ENCODE peak calls at places on chromosome 16, in ten cellular contexts. G is uterus, R is stomach, B is A549, M is adrenal gland, W is vagina, F is lower leg skin, J is sigmoid colon, X is IMR-90, N is ovary. I is an unnamed sample.

GRCh38 chr16:10752843-10753523 is 9.3 kb downstream of the NUBP1 start:
- DNase-seq in B (no peak), G (no peak), X (no peak), J (no peak), M (peak; percentile 54), R (peak; percentile 31), F (peak; percentile 52), N (peak; percentile 33), W (no peak), I (no peak)

GRCh38 chr16:74734361-74735161 is 33.9 kb upstream of the MLKL start:
- DNase-seq in B (no peak), N (no peak), R (no peak), X (no peak), W (no peak), F (no peak), G (no peak), M (no peak), J (no peak), I (no peak)

GRCh38 chr16:84970447-84971127 is 40.7 kb downstream of the ZDHHC7 start:
- DNase-seq in X (peak; percentile 76), G (peak; percentile 81), M (peak; percentile 78), N (peak; percentile 85), B (peak; percentile 89), R (peak; percentile 84), J (peak; percentile 92), W (no peak), F (peak; percentile 57), I (peak; percentile 89)

GRCh38 chr16:72856797-72857196 is 191.1 kb downstream of the ZFHX3 start:
- DNase-seq in B (peak; percentile 30), R (no peak), W (no peak), G (no peak), F (no peak), J (no peak), N (no peak), M (no peak), X (no peak), I (no peak)

GRCh38 chr16:86725401-86725800 is 147.1 kb downstream of the FOXL1 start:
- DNase-seq in X (peak; percentile 49), F (no peak), M (no peak), B (no peak), G (no peak), N (no peak), W (no peak), R (no peak), J (no peak), I (no peak)

GRCh38 chr16:23368469-23368868 is 66.4 kb downstream of the SCNN1B start:
- DNase-seq in M (no peak), W (no peak), R (no peak), N (no peak), J (no peak), X (peak; percentile 12), B (no peak), F (no peak), G (no peak), I (no peak)

GRCh38 chr16:75219838-75220237 is 1.1 kb downstream of the CTRB1 start:
- DNase-seq in J (no peak), X (no peak), M (no peak), G (no peak), B (no peak), F (no peak), R (no peak), N (no peak), W (no peak), I (no peak)

GRCh38 chr16:86403541-86404163 is 106.7 kb upstream of the FOXF1 start:
- DNase-seq in B (no peak), M (no peak), G (no peak), R (no peak), X (no peak), F (no peak), J (no peak), N (no peak), W (no peak), I (no peak)

GRCh38 chr16:88649195-88649923 is 1.5 kb downstream of the CYBA start:
- DNase-seq in R (no peak), B (no peak), N (no peak), W (no peak), M (no peak), G (no peak), X (no peak), J (no peak), F (no peak), I (peak; percentile 49)

GRCh38 chr16:11047939-11048500 is 103.7 kb downstream of the CLEC16A start:
- DNase-seq in B (no peak), G (peak; percentile 44), N (no peak), J (peak; percentile 46), M (no peak), W (no peak), F (no peak), R (no peak), X (no peak), I (no peak)

GRCh38 chr16:8251298-8251697 is 339.0 kb downstream of the TMEM114 start:
- DNase-seq in W (no peak), R (no peak), G (no peak), N (no peak), F (no peak), J (no peak), X (no peak), M (no peak), B (no peak), I (no peak)

GRCh38 chr16:3954411-3954921 is 74.0 kb upstream of the CREBBP start:
- DNase-seq in W (no peak), F (no peak), G (no peak), M (no peak), N (peak; percentile 26), X (peak; percentile 57), R (no peak), B (no peak), J (peak; percentile 59), I (no peak)

GRCh38 chr16:62190426-62190825 is 154.2 kb upstream of the CDH8 start:
- DNase-seq in G (no peak), W (no peak), M (no peak), J (no peak), F (no peak), X (no peak), R (no peak), B (peak; percentile 14), N (no peak), I (no peak)

GRCh38 chr16:80347900-80348299 is 192.9 kb upstream of the DYNLRB2 start:
- DNase-seq in R (peak; percentile 66), X (no peak), F (peak; percentile 14), B (no peak), G (peak; percentile 22), J (no peak), N (peak; percentile 59), M (peak; percentile 18), W (no peak), I (no peak)

GRCh38 chr16:88468289-88469129 is 15.4 kb downstream of the ZFPM1 start:
- DNase-seq in N (no peak), G (no peak), B (peak; percentile 68), F (no peak), X (peak; percentile 19), M (no peak), J (no peak), W (no peak), R (peak; percentile 63), I (no peak)

DNA sequence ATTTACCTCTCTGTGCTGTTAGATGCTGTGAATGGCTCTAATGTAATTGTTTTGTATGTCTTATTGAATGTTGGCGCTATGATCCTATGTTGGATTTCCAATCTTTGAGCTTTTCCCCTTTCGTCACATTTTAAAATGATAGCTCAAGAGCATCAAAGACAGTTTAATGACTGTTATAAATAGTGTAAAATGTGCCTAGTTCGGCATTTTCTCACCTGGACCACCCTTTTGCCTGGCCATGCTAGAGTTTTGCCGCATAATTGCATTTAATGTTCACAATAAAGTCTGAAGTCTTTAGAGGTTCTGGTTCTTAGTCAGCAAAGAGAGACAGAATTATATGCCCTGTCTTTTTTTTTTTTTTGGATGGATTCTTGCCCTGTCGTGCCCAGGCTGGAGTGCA is 155.2 kb downstream of the SNX29 start:
- DNase-seq in M (no peak), N (no peak), G (no peak), F (no peak), B (no peak), X (no peak), W (no peak), R (no peak), J (no peak), I (no peak)
- TF ChIP-seq POLR2A in M (no peak), N (no peak), G (no peak), F (no peak), B (no peak), X (no peak), W (no peak), R (no peak), J (no peak), I (no peak)

GRCh38 chr16:27168790-27169189 is 34.5 kb upstream of the KDM8 start:
- DNase-seq in F (no peak), R (no peak), W (no peak), J (no peak), M (no peak), B (no peak), G (no peak), N (no peak), X (no peak), I (no peak)

GRCh38 chr16:27174798-27175197 is 28.5 kb upstream of the KDM8 start:
- DNase-seq in B (peak; percentile 78), R (no peak), G (no peak), W (no peak), N (no peak), J (no peak), M (no peak), F (no peak), X (peak; percentile 53), I (no peak)

GRCh38 chr16:27174007-27174406 is 29.3 kb upstream of the KDM8 start:
- DNase-seq in J (no peak), G (no peak), M (no peak), R (no peak), F (no peak), N (no peak), B (no peak), X (no peak), W (no peak), I (peak; percentile 55)

GRCh38 chr16:27171584-27171983 is 31.7 kb upstream of the KDM8 start:
- DNase-seq in F (no peak), B (no peak), G (no peak), N (no peak), J (no peak), X (no peak), M (no peak), W (no peak), R (no peak), I (no peak)

GRCh38 chr16:27169511-27170071 is 33.7 kb upstream of the KDM8 start:
- DNase-seq in R (peak; percentile 40), B (peak; percentile 68), X (peak; percentile 89), W (no peak), F (peak; percentile 16), N (no peak), M (no peak), J (no peak), G (no peak), I (no peak)
- TF ChIP-seq CTCF in R (no peak), B (peak; percentile 22), X (peak; percentile 28), W (no peak), F (no peak), N (no peak), M (no peak), J (no peak), G (no peak), I (no peak)

GRCh38 chr16:68737046-68737729 is at the start of gene CDH1:
- DNase-seq in F (peak; percentile 71), M (no peak), J (no peak), X (no peak), B (no peak), R (peak; percentile 97), N (peak; percentile 28), W (no peak), G (no peak), I (peak; percentile 98)
- TF ChIP-seq POLR2A in F (no peak), M (no peak), J (no peak), X (no peak), B (no peak), R (no peak), N (no peak), W (no peak), G (no peak), I (peak; percentile 99)

GRCh38 chr16:27298132-27298531 is 15.6 kb upstream of the IL4R start:
- DNase-seq in B (no peak), M (no peak), R (no peak), F (no peak), X (no peak), W (no peak), G (no peak), N (no peak), J (no peak), I (no peak)
- TF ChIP-seq CTCF in B (no peak), M (no peak), R (no peak), F (no peak), X (no peak), W (no peak), G (no peak), N (no peak), J (no peak), I (no peak)

I was measured in Peyer's patch.